ENCODE peak calls at places on chromosomes 6 and 20, in five cellular contexts. W, R, V, I and C are unnamed samples.

GRCh38 chr6:89311853-89312531 is 3.1 kb downstream of the GABRR2 start:
- DNase-seq in W (peak; percentile 29), R (no peak), V (peak; percentile 45), I (peak; percentile 43), C (no peak)

GRCh38 chr20:41046716-41047115 is 18.1 kb downstream of the TOP1 start:
- DNase-seq in W (no peak), R (no peak), V (no peak), I (no peak), C (no peak)

GRCh38 chr6:158414900-158415299 is 102.6 kb downstream of the TULP4 start:
- DNase-seq in W (no peak), R (no peak), V (no peak), I (no peak), C (no peak)

GRCh38 chr20:9256359-9256758 is 187.5 kb downstream of the PLCB4 start:
- DNase-seq in W (no peak), R (no peak), V (no peak), I (no peak), C (no peak)

GRCh38 chr20:62243906-62244515 is 5.7 kb downstream of the OSBPL2 start:
- DNase-seq in W (no peak), R (no peak), V (no peak), I (no peak), C (no peak)

GRCh38 chr20:9514461-9515210 is at the start of gene LAMP5:
- DNase-seq in W (no peak), R (peak; percentile 48), V (no peak), I (no peak), C (no peak)

GRCh38 chr6:7112741-7113313 is 5.1 kb downstream of the RREB1 start:
- DNase-seq in W (no peak), R (no peak), V (no peak), I (peak; percentile 43), C (peak; percentile 30)

GRCh38 chr6:87772597-87773530 is 70.8 kb upstream of the AKIRIN2 start:
- DNase-seq in W (no peak), R (no peak), V (no peak), I (no peak), C (no peak)

GRCh38 chr6:117573006-117573680 is 29.2 kb downstream of the GOPC start:
- DNase-seq in W (no peak), R (no peak), V (no peak), I (no peak), C (no peak)

GRCh38 chr20:50242863-50243609 is 52.4 kb downstream of the CEBPB start:
- DNase-seq in W (no peak), R (no peak), V (peak; percentile 79), I (peak; percentile 99), C (no peak)

GRCh38 chr6:150091466-150091865 is 22.5 kb upstream of the ULBP3 start:
- DNase-seq in W (no peak), R (no peak), V (peak; percentile 14), I (no peak), C (no peak)

GRCh38 chr6:107374264-107374663 is 85.1 kb downstream of the PDSS2 start:
- DNase-seq in W (no peak), R (no peak), V (no peak), I (no peak), C (no peak)

GRCh38 chr20:6502999-6503398 is 264.5 kb upstream of the BMP2 start:
- DNase-seq in W (no peak), R (no peak), V (no peak), I (no peak), C (no peak)

GRCh38 chr6:150567360-150567759 is 32.3 kb upstream of the PLEKHG1 start:
- DNase-seq in W (no peak), R (no peak), V (no peak), I (no peak), C (no peak)

GRCh38 chr20:23528867-23529431 is 38.0 kb downstream of the CST8 start:
- DNase-seq in W (no peak), R (no peak), V (no peak), I (no peak), C (no peak)

GRCh38 chr20:46139908-46140482 is 21.9 kb downstream of the CD40 start:
- DNase-seq in W (no peak), R (no peak), V (no peak), I (no peak), C (no peak)

GRCh38 chr6:36954262-36954931 is at the start of gene PI16:
- DNase-seq in W (no peak), R (no peak), V (peak; percentile 13), I (no peak), C (no peak)

GRCh38 chr6:103404799-103405198 is 1454.9 kb downstream of the HACE1 start:
- DNase-seq in W (no peak), R (no peak), V (no peak), I (no peak), C (no peak)

GRCh38 chr20:50655325-50655880 is 35.9 kb downstream of the RIPOR3 start:
- DNase-seq in W (no peak), R (no peak), V (peak; percentile 44), I (no peak), C (peak; percentile 50)

GRCh38 chr6:89317067-89317466 is 2.0 kb upstream of the GABRR2 start:
- DNase-seq in W (no peak), R (no peak), V (no peak), I (no peak), C (no peak)

GRCh38 chr6:24658573-24659511 is 7.9 kb downstream of the TDP2 start:
- DNase-seq in W (no peak), R (no peak), V (no peak), I (peak; percentile 33), C (no peak)

GRCh38 chr6:399785-400517 is 8.4 kb downstream of the IRF4 start:
- DNase-seq in W (peak; percentile 73), R (no peak), V (no peak), I (no peak), C (no peak)

GRCh38 chr6:2037230-2037926 is 208.0 kb downstream of the GMDS start:
- DNase-seq in W (no peak), R (no peak), V (no peak), I (no peak), C (peak; percentile 8)

GRCh38 chr6:149127212-149127611 is 190.3 kb upstream of the TAB2 start:
- DNase-seq in W (no peak), R (no peak), V (no peak), I (no peak), C (no peak)

GRCh38 chr6:45351667-45352066 is 23.5 kb downstream of the RUNX2 start:
- DNase-seq in W (no peak), R (no peak), V (no peak), I (no peak), C (no peak)

GRCh38 chr6:163324326-163324927 is 90.1 kb upstream of the QKI start:
- DNase-seq in W (no peak), R (no peak), V (no peak), I (peak; percentile 32), C (peak; percentile 4)

GRCh38 chr20:23305098-23305497 is 45.5 kb upstream of the NXT1 start:
- DNase-seq in W (no peak), R (no peak), V (no peak), I (no peak), C (no peak)

GRCh38 chr6:149895702-149896310 is 2.1 kb downstream of the RAET1E start:
- DNase-seq in W (no peak), R (no peak), V (no peak), I (peak; percentile 52), C (no peak)